ENCODE peak calls at places on chromosomes 3 and 15, in ten cellular contexts. H is CD4-positive, alpha-beta T cell; L is CD8-positive, alpha-beta memory T cell; G is lower lobe of right lung; B is IMR-90; Q is left ventricle myocardium inferior; S is endodermal cell; K is substantia nigra; I is HL-60; X is Peyer's patch. A is an unnamed sample.

GRCh38 chr15:56227315-56227714 is 16.4 kb downstream of the RFX7 start:
- DNase-seq in L (no peak), I (no peak), Q (no peak), H (no peak), G (no peak), B (no peak), K (no peak), S (no peak), X (no peak), A (no peak)

GRCh38 chr3:139564290-139564861 is 24.8 kb upstream of the RBP1 start:
- DNase-seq in S (peak; percentile 83), B (no peak), K (no peak), I (no peak), X (no peak), G (no peak), H (no peak), L (no peak), Q (no peak), A (no peak)

GRCh38 chr3:14602804-14603644 is 48.5 kb upstream of the CCDC174 start:
- DNase-seq in X (no peak), K (no peak), L (no peak), H (no peak), S (peak; percentile 79), B (no peak), Q (no peak), I (no peak), G (no peak), A (peak; percentile 17)

GRCh38 chr15:44726568-44727461 is 9.5 kb upstream of the TRIM69 start:
- DNase-seq in G (no peak), B (peak; percentile 94), S (peak; percentile 71), I (peak; percentile 85), H (peak; percentile 74), Q (no peak), K (no peak), X (peak; percentile 91), L (peak; percentile 77), A (peak; percentile 66)

GRCh38 chr3:134312873-134313838 is 61.1 kb downstream of the AMOTL2 start:
- DNase-seq in I (no peak), Q (peak; percentile 82), X (peak; percentile 67), H (no peak), B (peak; percentile 76), K (peak; percentile 22), S (peak; percentile 96), G (peak; percentile 87), L (no peak), A (peak; percentile 77)

GRCh38 chr15:54388746-54389145 is 410.5 kb downstream of the UNC13C start:
- DNase-seq in B (no peak), I (no peak), X (no peak), L (no peak), G (no peak), H (no peak), Q (no peak), S (no peak), K (no peak), A (no peak)

GRCh38 chr3:128074851-128075515 is 22.7 kb downstream of the SEC61A1 start:
- DNase-seq in K (no peak), X (no peak), H (no peak), I (no peak), G (no peak), B (no peak), L (no peak), S (no peak), Q (no peak), A (no peak)

GRCh38 chr3:50274371-50275104 is 4.3 kb upstream of the LSMEM2 start:
- DNase-seq in G (peak; percentile 83), L (peak; percentile 55), H (peak; percentile 62), B (peak; percentile 57), X (peak; percentile 88), K (peak; percentile 37), Q (peak; percentile 63), S (peak; percentile 96), I (no peak), A (no peak)

GRCh38 chr15:48059786-48060185 is 61.0 kb upstream of the SLC24A5 start:
- DNase-seq in H (no peak), S (no peak), L (no peak), G (peak; percentile 48), Q (peak; percentile 27), I (no peak), K (peak; percentile 69), B (peak; percentile 14), X (no peak), A (peak; percentile 86)

GRCh38 chr15:82571722-82572222 is 31.5 kb upstream of the RPS17 start:
- DNase-seq in I (no peak), X (peak; percentile 58), L (no peak), B (peak; percentile 83), G (peak; percentile 57), S (peak; percentile 83), K (peak; percentile 81), H (no peak), Q (peak; percentile 53), A (peak; percentile 80)

GRCh38 chr3:73516656-73517055 is 108.1 kb downstream of the PDZRN3 start:
- DNase-seq in L (no peak), Q (peak; percentile 33), I (no peak), G (peak; percentile 56), X (peak; percentile 51), H (no peak), B (peak; percentile 88), S (no peak), K (no peak), A (peak; percentile 94)

DNA sequence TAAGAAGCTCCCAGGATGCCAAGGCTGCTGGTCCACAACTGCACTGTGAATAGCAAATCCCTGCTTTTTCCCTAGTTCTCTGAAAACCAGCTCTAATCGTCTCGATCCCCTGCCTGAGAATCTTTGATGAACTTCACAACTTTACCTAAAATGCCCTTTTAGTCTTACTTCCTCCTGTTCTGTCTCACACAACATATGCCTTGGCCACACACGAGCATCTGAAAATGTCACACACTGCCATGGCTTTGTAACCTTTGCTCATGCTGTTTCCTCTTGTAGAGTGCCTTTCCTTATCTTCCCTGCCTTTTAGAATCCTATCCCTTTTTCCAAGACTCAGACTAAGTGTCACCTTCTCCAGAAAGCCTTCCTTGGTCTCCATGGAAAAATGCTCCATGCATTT is 71.4 kb upstream of the HACD2 start:
- DNase-seq in S (no peak), I (no peak), Q (no peak), K (no peak), G (no peak), L (no peak), X (no peak), B (no peak), H (no peak), A (no peak)
- H3K27ac ChIP-seq in S (no peak overlapping the region), I (no peak overlapping the region), Q (peak overlapping the region; percentile 2), K (no peak overlapping the region), G (peak overlapping the region; percentile 68), L (no peak overlapping the region), X (peak overlapping the region; percentile 78), B (no peak overlapping the region), H (no peak overlapping the region), A (peak overlapping the region; percentile 94)

DNA sequence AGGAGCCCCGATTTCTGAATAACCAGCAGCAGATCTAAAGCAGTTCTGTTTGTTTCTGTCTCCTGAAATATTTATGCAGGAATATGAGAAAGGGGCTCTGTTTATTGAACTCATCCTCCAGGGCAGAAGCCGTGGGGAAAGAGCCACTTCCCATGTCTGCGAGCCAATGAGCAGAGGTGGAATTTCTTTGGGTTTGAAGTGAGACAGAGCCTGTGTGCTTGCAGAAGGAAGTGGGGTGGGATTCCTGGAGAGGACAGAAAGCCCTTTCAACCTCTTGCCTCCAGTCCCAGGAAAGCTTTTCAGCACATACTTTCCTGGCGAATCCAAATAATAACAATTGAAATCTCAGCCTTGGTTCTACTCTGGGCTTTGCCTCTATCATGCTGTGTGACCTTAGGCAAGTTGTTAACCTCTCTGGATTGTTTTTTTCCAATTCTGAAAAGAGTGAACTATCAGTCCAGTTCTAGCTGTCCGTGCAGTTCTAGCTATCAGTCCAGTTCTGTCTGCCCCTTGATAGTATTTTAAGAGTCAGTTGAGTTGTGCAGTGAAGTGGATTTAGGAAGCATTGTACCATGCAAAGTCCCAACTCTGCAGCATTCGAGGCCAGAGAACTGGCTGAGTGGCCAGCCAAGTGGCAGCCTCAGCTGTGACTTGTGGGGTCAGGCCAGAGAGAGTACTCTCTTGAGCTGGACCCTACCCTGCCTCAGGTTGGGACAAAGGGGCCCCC is 15.9 kb downstream of the CORO2B start:
- DNase-seq in L (no peak), B (peak; percentile 39), I (no peak), S (no peak), H (no peak), Q (no peak), K (no peak), X (no peak), G (no peak), A (no peak)
- H3K27ac ChIP-seq in L (no peak overlapping the region), B (no peak overlapping the region), I (no peak overlapping the region), S (no peak overlapping the region), H (no peak overlapping the region), Q (peak overlapping the region; percentile 74), K (peak overlapping the region; percentile 39), X (no peak overlapping the region), G (peak overlapping the region; percentile 56), A (no peak overlapping the region)

GRCh38 chr3:45968706-45969105 is 25.4 kb downstream of the CXCR6 start:
- DNase-seq in B (peak; percentile 77), X (no peak), S (no peak), K (no peak), L (no peak), I (no peak), G (no peak), Q (no peak), H (no peak), A (no peak)

GRCh38 chr3:45969953-45970352 is 25.7 kb downstream of the FYCO1 start:
- DNase-seq in X (no peak), Q (no peak), H (no peak), I (no peak), G (no peak), L (no peak), S (no peak), B (no peak), K (no peak), A (no peak)

GRCh38 chr3:45967724-45968123 is 24.5 kb downstream of the CXCR6 start:
- DNase-seq in I (no peak), Q (no peak), G (no peak), X (no peak), B (no peak), H (no peak), K (peak; percentile 35), S (no peak), L (no peak), A (no peak)

GRCh38 chr3:45968149-45968548 is 24.9 kb downstream of the CXCR6 start:
- DNase-seq in B (no peak), H (no peak), Q (no peak), K (no peak), S (no peak), G (no peak), X (no peak), L (no peak), I (no peak), A (no peak)

GRCh38 chr3:45969152-45969551 is 25.9 kb downstream of the CXCR6 start:
- DNase-seq in G (no peak), X (no peak), I (no peak), K (no peak), H (no peak), L (no peak), Q (no peak), S (no peak), B (no peak), A (no peak)
- H3K27ac ChIP-seq in G (no peak overlapping the region), X (no peak overlapping the region), I (no peak overlapping the region), K (no peak overlapping the region), H (no peak overlapping the region), L (no peak overlapping the region), Q (no peak overlapping the region), S (no peak overlapping the region), B (no peak overlapping the region), A (no peak overlapping the region)

GRCh38 chr3:48739617-48739954 is 22.6 kb upstream of the IP6K2 start:
- DNase-seq in G (no peak), H (no peak), X (no peak), Q (no peak), L (no peak), I (no peak), K (no peak), S (no peak), B (no peak), A (no peak)
- H3K27ac ChIP-seq in G (peak overlapping the region; percentile 72), H (no peak overlapping the region), X (peak overlapping the region; percentile 90), Q (peak overlapping the region; percentile 94), L (no peak overlapping the region), I (no peak overlapping the region), K (peak overlapping the region; percentile 97), S (no peak overlapping the region), B (no peak overlapping the region), A (peak overlapping the region; percentile 63)